ENCODE peak calls at places on chromosome 5, in six cellular contexts. One of them, this sample, is unnamed.

GRCh38 chr5:135141303-135142268 is 107.6 kb upstream of the PITX1 start:
- DNase-seq in endothelial cell: no peak
- DNase-seq in activated CD4-positive, alpha-beta T cell treated with anti-CD3 and anti-CD28 coated beads for 24 hours: no peak
- DNase-seq in H4: peak
- DNase-seq in adipocyte: no peak
- DNase-seq in fibroblast of mammary gland: peak
- DNase-seq in this sample: no peak

GRCh38 chr5:3105581-3105980 is 354.1 kb upstream of the IRX2 start:
- DNase-seq in endothelial cell: no peak
- DNase-seq in activated CD4-positive, alpha-beta T cell treated with anti-CD3 and anti-CD28 coated beads for 24 hours: no peak
- DNase-seq in H4: no peak
- DNase-seq in adipocyte: no peak
- DNase-seq in fibroblast of mammary gland: no peak
- DNase-seq in this sample: no peak

GRCh38 chr5:145247745-145248040 is 587.4 kb downstream of the PRELID2 start:
- DNase-seq in endothelial cell: no peak
- DNase-seq in activated CD4-positive, alpha-beta T cell treated with anti-CD3 and anti-CD28 coated beads for 24 hours: no peak
- DNase-seq in H4: no peak
- DNase-seq in adipocyte: no peak
- DNase-seq in fibroblast of mammary gland: peak
- DNase-seq in this sample: no peak

GRCh38 chr5:99449786-99450185 is 521.0 kb upstream of the CHD1 start:
- DNase-seq in endothelial cell: no peak
- DNase-seq in activated CD4-positive, alpha-beta T cell treated with anti-CD3 and anti-CD28 coated beads for 24 hours: no peak
- DNase-seq in H4: peak
- DNase-seq in adipocyte: no peak
- DNase-seq in fibroblast of mammary gland: peak
- DNase-seq in this sample: no peak

GRCh38 chr5:115583474-115583873 is 18.8 kb downstream of the TICAM2 start:
- DNase-seq in endothelial cell: no peak
- DNase-seq in activated CD4-positive, alpha-beta T cell treated with anti-CD3 and anti-CD28 coated beads for 24 hours: no peak
- DNase-seq in H4: peak
- DNase-seq in adipocyte: peak
- DNase-seq in fibroblast of mammary gland: peak
- DNase-seq in this sample: no peak

GRCh38 chr5:169637856-169638190 is 748 bp downstream of the DOCK2 start:
- DNase-seq in endothelial cell: no peak
- DNase-seq in activated CD4-positive, alpha-beta T cell treated with anti-CD3 and anti-CD28 coated beads for 24 hours: peak
- DNase-seq in H4: no peak
- DNase-seq in adipocyte: no peak
- DNase-seq in fibroblast of mammary gland: no peak
- DNase-seq in this sample: peak

GRCh38 chr5:78280261-78280660 is 14.2 kb downstream of the AP3B1 start:
- DNase-seq in endothelial cell: no peak
- DNase-seq in activated CD4-positive, alpha-beta T cell treated with anti-CD3 and anti-CD28 coated beads for 24 hours: no peak
- DNase-seq in H4: no peak
- DNase-seq in adipocyte: no peak
- DNase-seq in fibroblast of mammary gland: no peak
- DNase-seq in this sample: no peak

GRCh38 chr5:73983661-73984060 is 357.7 kb downstream of the ARHGEF28 start:
- DNase-seq in endothelial cell: no peak
- DNase-seq in activated CD4-positive, alpha-beta T cell treated with anti-CD3 and anti-CD28 coated beads for 24 hours: no peak
- DNase-seq in H4: no peak
- DNase-seq in adipocyte: no peak
- DNase-seq in fibroblast of mammary gland: no peak
- DNase-seq in this sample: no peak

GRCh38 chr5:86679529-86679928 is 61.8 kb downstream of the COX7C start:
- DNase-seq in endothelial cell: no peak
- DNase-seq in activated CD4-positive, alpha-beta T cell treated with anti-CD3 and anti-CD28 coated beads for 24 hours: no peak
- DNase-seq in H4: peak
- DNase-seq in adipocyte: peak
- DNase-seq in fibroblast of mammary gland: peak
- DNase-seq in this sample: no peak

GRCh38 chr5:34016243-34016642 is 8.4 kb upstream of the AMACR start:
- DNase-seq in endothelial cell: no peak
- DNase-seq in activated CD4-positive, alpha-beta T cell treated with anti-CD3 and anti-CD28 coated beads for 24 hours: no peak
- DNase-seq in H4: no peak
- DNase-seq in adipocyte: no peak
- DNase-seq in fibroblast of mammary gland: no peak
- DNase-seq in this sample: no peak

GRCh38 chr5:125125031-125125823 is 378.8 kb upstream of the ZNF608 start:
- DNase-seq in endothelial cell: no peak
- DNase-seq in activated CD4-positive, alpha-beta T cell treated with anti-CD3 and anti-CD28 coated beads for 24 hours: no peak
- DNase-seq in H4: peak
- DNase-seq in adipocyte: no peak
- DNase-seq in fibroblast of mammary gland: no peak
- DNase-seq in this sample: no peak

GRCh38 chr5:157216395-157217142 is 35.9 kb downstream of the ITK start:
- DNase-seq in endothelial cell: no peak
- DNase-seq in activated CD4-positive, alpha-beta T cell treated with anti-CD3 and anti-CD28 coated beads for 24 hours: no peak
- DNase-seq in H4: no peak
- DNase-seq in adipocyte: no peak
- DNase-seq in fibroblast of mammary gland: no peak
- DNase-seq in this sample: no peak

GRCh38 chr5:111277061-111277460 is 52.9 kb downstream of the CAMK4 start:
- DNase-seq in endothelial cell: no peak
- DNase-seq in activated CD4-positive, alpha-beta T cell treated with anti-CD3 and anti-CD28 coated beads for 24 hours: no peak
- DNase-seq in H4: no peak
- DNase-seq in adipocyte: no peak
- DNase-seq in fibroblast of mammary gland: no peak
- DNase-seq in this sample: no peak

GRCh38 chr5:134458234-134458633 is 46.6 kb upstream of the CDKN2AIPNL start:
- DNase-seq in endothelial cell: no peak
- DNase-seq in activated CD4-positive, alpha-beta T cell treated with anti-CD3 and anti-CD28 coated beads for 24 hours: no peak
- DNase-seq in H4: no peak
- DNase-seq in adipocyte: peak
- DNase-seq in fibroblast of mammary gland: peak
- DNase-seq in this sample: no peak

GRCh38 chr5:176927562-176927961 is 28.4 kb upstream of the HK3 start:
- DNase-seq in endothelial cell: no peak
- DNase-seq in activated CD4-positive, alpha-beta T cell treated with anti-CD3 and anti-CD28 coated beads for 24 hours: no peak
- DNase-seq in H4: no peak
- DNase-seq in adipocyte: peak
- DNase-seq in fibroblast of mammary gland: no peak
- DNase-seq in this sample: no peak

GRCh38 chr5:177458122-177458681 is 11.6 kb downstream of the PRR7 start:
- DNase-seq in endothelial cell: no peak
- DNase-seq in activated CD4-positive, alpha-beta T cell treated with anti-CD3 and anti-CD28 coated beads for 24 hours: no peak
- DNase-seq in H4: no peak
- DNase-seq in adipocyte: no peak
- DNase-seq in fibroblast of mammary gland: no peak
- DNase-seq in this sample: no peak

GRCh38 chr5:60685700-60686099 is 14.3 kb downstream of the DEPDC1B start:
- DNase-seq in endothelial cell: no peak
- DNase-seq in activated CD4-positive, alpha-beta T cell treated with anti-CD3 and anti-CD28 coated beads for 24 hours: no peak
- DNase-seq in H4: no peak
- DNase-seq in adipocyte: no peak
- DNase-seq in fibroblast of mammary gland: no peak
- DNase-seq in this sample: no peak

GRCh38 chr5:136053336-136054121 is 24.7 kb downstream of the TGFBI start:
- DNase-seq in endothelial cell: no peak
- DNase-seq in activated CD4-positive, alpha-beta T cell treated with anti-CD3 and anti-CD28 coated beads for 24 hours: no peak
- DNase-seq in H4: peak
- DNase-seq in adipocyte: peak
- DNase-seq in fibroblast of mammary gland: peak
- DNase-seq in this sample: no peak

GRCh38 chr5:178231736-178232123 is 872 bp downstream of the PHYKPL start:
- DNase-seq in endothelial cell: no peak
- DNase-seq in activated CD4-positive, alpha-beta T cell treated with anti-CD3 and anti-CD28 coated beads for 24 hours: no peak
- DNase-seq in H4: no peak
- DNase-seq in adipocyte: no peak
- DNase-seq in fibroblast of mammary gland: no peak
- DNase-seq in this sample: no peak

GRCh38 chr5:124907098-124907644 is 160.7 kb upstream of the ZNF608 start:
- DNase-seq in endothelial cell: no peak
- DNase-seq in activated CD4-positive, alpha-beta T cell treated with anti-CD3 and anti-CD28 coated beads for 24 hours: no peak
- DNase-seq in H4: no peak
- DNase-seq in adipocyte: no peak
- DNase-seq in fibroblast of mammary gland: no peak
- DNase-seq in this sample: no peak

GRCh38 chr5:33631786-33632185 is 191.0 kb downstream of the TARS1 start:
- DNase-seq in endothelial cell: no peak
- DNase-seq in activated CD4-positive, alpha-beta T cell treated with anti-CD3 and anti-CD28 coated beads for 24 hours: no peak
- DNase-seq in H4: no peak
- DNase-seq in adipocyte: no peak
- DNase-seq in fibroblast of mammary gland: peak
- DNase-seq in this sample: no peak